ENCODE peak calls at places on chromosomes 4 and X, in nine cellular contexts. J, W, D, G, H, T, R, V and Z are unnamed samples.

GRCh38 chrX:139298437-139298836 is 232.1 kb upstream of the F9 start:
- DNase-seq in J (no peak), W (no peak), D (no peak), G (no peak), H (no peak), T (no peak), R (no peak), V (no peak), Z (no peak)

GRCh38 chr4:2186133-2186864 is 55.6 kb downstream of the HAUS3 start:
- DNase-seq in J (no peak), W (no peak), D (peak; percentile 22), G (no peak), H (peak; percentile 17), T (peak; percentile 26), R (peak; percentile 69), V (no peak), Z (no peak)

GRCh38 chr4:55445921-55446577 is 50.3 kb downstream of the TMEM165 start:
- DNase-seq in J (no peak), W (no peak), D (peak; percentile 89), G (no peak), H (no peak), T (peak; percentile 88), R (no peak), V (no peak), Z (peak; percentile 89)

GRCh38 chr4:145230726-145231125 is 50.3 kb upstream of the OTUD4 start:
- DNase-seq in J (no peak), W (no peak), D (peak; percentile 33), G (no peak), H (no peak), T (peak; percentile 37), R (no peak), V (no peak), Z (peak; percentile 63)

GRCh38 chr4:37653601-37654000 is 32.6 kb downstream of the RELL1 start:
- DNase-seq in J (no peak), W (no peak), D (no peak), G (no peak), H (no peak), T (peak; percentile 81), R (no peak), V (no peak), Z (peak; percentile 21)

GRCh38 chr4:74933562-74934015 is 673 bp downstream of the PARM1 start:
- DNase-seq in J (peak; percentile 32), W (no peak), D (no peak), G (no peak), H (peak; percentile 5), T (peak; percentile 1), R (peak; percentile 17), V (peak; percentile 56), Z (peak; percentile 30)

GRCh38 chr4:17932041-17932440 is 89.5 kb downstream of the LCORL start:
- DNase-seq in J (no peak), W (no peak), D (peak; percentile 56), G (no peak), H (no peak), T (no peak), R (no peak), V (no peak), Z (no peak)

GRCh38 chr4:185820119-185821028 is 8.4 kb upstream of the SORBS2 start:
- DNase-seq in J (no peak), W (no peak), D (no peak), G (no peak), H (no peak), T (no peak), R (no peak), V (peak; percentile 44), Z (no peak)

GRCh38 chr4:184437988-184438774 is 36.2 kb downstream of the IRF2 start:
- DNase-seq in J (no peak), W (no peak), D (peak; percentile 17), G (no peak), H (no peak), T (no peak), R (no peak), V (no peak), Z (no peak)

GRCh38 chr4:182338059-182338458 is 94.9 kb downstream of the TENM3 start:
- DNase-seq in J (no peak), W (no peak), D (no peak), G (no peak), H (no peak), T (no peak), R (no peak), V (no peak), Z (no peak)

GRCh38 chr4:30866907-30867306 is 146.7 kb downstream of the PCDH7 start:
- DNase-seq in J (no peak), W (no peak), D (no peak), G (no peak), H (no peak), T (no peak), R (no peak), V (no peak), Z (no peak)